ENCODE peak calls at places on chromosomes 2 and 18, in nine cellular contexts. One of them, this sample, is unnamed.

GRCh38 chr18:904135-905090 is at the start of gene ADCYAP1:
- DNase-seq in Karpas-422: no peak
- DNase-seq in activated T-cell treated with anti-CD3 and anti-CD28 coated beads for 1 hour: no peak
- DNase-seq in neural crest cell: no peak
- DNase-seq in GM12891: no peak
- DNase-seq in hepatocyte: peak
- DNase-seq in activated CD8-positive, alpha-beta memory T cell treated with anti-CD3 and anti-CD28 coated beads for 48 hours: no peak
- DNase-seq in skeletal muscle cell: no peak
- DNase-seq in amniotic stem cell: no peak
- DNase-seq in this sample: peak

GRCh38 chr2:206881708-206882335 is 57.5 kb upstream of the CPO start:
- DNase-seq in Karpas-422: no peak
- DNase-seq in activated T-cell treated with anti-CD3 and anti-CD28 coated beads for 1 hour: no peak
- DNase-seq in neural crest cell: no peak
- DNase-seq in GM12891: no peak
- DNase-seq in hepatocyte: no peak
- DNase-seq in activated CD8-positive, alpha-beta memory T cell treated with anti-CD3 and anti-CD28 coated beads for 48 hours: no peak
- DNase-seq in skeletal muscle cell: no peak
- DNase-seq in amniotic stem cell: no peak
- DNase-seq in this sample: no peak

GRCh38 chr2:237482485-237482884 is 4.6 kb upstream of the MLPH start:
- DNase-seq in Karpas-422: no peak
- DNase-seq in activated T-cell treated with anti-CD3 and anti-CD28 coated beads for 1 hour: no peak
- DNase-seq in neural crest cell: no peak
- DNase-seq in GM12891: no peak
- DNase-seq in hepatocyte: peak
- DNase-seq in activated CD8-positive, alpha-beta memory T cell treated with anti-CD3 and anti-CD28 coated beads for 48 hours: no peak
- DNase-seq in skeletal muscle cell: no peak
- DNase-seq in amniotic stem cell: no peak
- DNase-seq in this sample: no peak

GRCh38 chr2:84636080-84636971 is 120.0 kb downstream of the DNAH6 start:
- DNase-seq in Karpas-422: no peak
- DNase-seq in activated T-cell treated with anti-CD3 and anti-CD28 coated beads for 1 hour: no peak
- DNase-seq in neural crest cell: no peak
- DNase-seq in GM12891: no peak
- DNase-seq in hepatocyte: no peak
- DNase-seq in activated CD8-positive, alpha-beta memory T cell treated with anti-CD3 and anti-CD28 coated beads for 48 hours: no peak
- DNase-seq in skeletal muscle cell: no peak
- DNase-seq in amniotic stem cell: no peak
- DNase-seq in this sample: no peak

GRCh38 chr2:102027036-102027702 is 35.4 kb downstream of the IL1R2 start:
- DNase-seq in Karpas-422: no peak
- DNase-seq in activated T-cell treated with anti-CD3 and anti-CD28 coated beads for 1 hour: no peak
- DNase-seq in neural crest cell: no peak
- DNase-seq in GM12891: no peak
- DNase-seq in hepatocyte: no peak
- DNase-seq in activated CD8-positive, alpha-beta memory T cell treated with anti-CD3 and anti-CD28 coated beads for 48 hours: no peak
- DNase-seq in skeletal muscle cell: peak
- DNase-seq in amniotic stem cell: no peak
- DNase-seq in this sample: no peak

GRCh38 chr2:179558010-179558911 is 293.6 kb upstream of the SESTD1 start:
- DNase-seq in Karpas-422: no peak
- DNase-seq in activated T-cell treated with anti-CD3 and anti-CD28 coated beads for 1 hour: no peak
- DNase-seq in neural crest cell: no peak
- DNase-seq in GM12891: no peak
- DNase-seq in hepatocyte: peak
- DNase-seq in activated CD8-positive, alpha-beta memory T cell treated with anti-CD3 and anti-CD28 coated beads for 48 hours: no peak
- DNase-seq in skeletal muscle cell: no peak
- DNase-seq in amniotic stem cell: no peak
- DNase-seq in this sample: no peak

GRCh38 chr2:163213699-163214098 is 375.1 kb upstream of the KCNH7 start:
- DNase-seq in Karpas-422: no peak
- DNase-seq in activated T-cell treated with anti-CD3 and anti-CD28 coated beads for 1 hour: no peak
- DNase-seq in neural crest cell: no peak
- DNase-seq in GM12891: no peak
- DNase-seq in hepatocyte: no peak
- DNase-seq in activated CD8-positive, alpha-beta memory T cell treated with anti-CD3 and anti-CD28 coated beads for 48 hours: no peak
- DNase-seq in skeletal muscle cell: peak
- DNase-seq in amniotic stem cell: no peak
- DNase-seq in this sample: no peak

GRCh38 chr2:109185338-109185737 is 56.3 kb downstream of the SH3RF3 start:
- DNase-seq in Karpas-422: no peak
- DNase-seq in activated T-cell treated with anti-CD3 and anti-CD28 coated beads for 1 hour: no peak
- DNase-seq in neural crest cell: no peak
- DNase-seq in GM12891: no peak
- DNase-seq in hepatocyte: no peak
- DNase-seq in activated CD8-positive, alpha-beta memory T cell treated with anti-CD3 and anti-CD28 coated beads for 48 hours: no peak
- DNase-seq in skeletal muscle cell: no peak
- DNase-seq in amniotic stem cell: no peak
- DNase-seq in this sample: no peak